ENCODE peak calls at places on chromosomes 5 and 9, in seven cellular contexts. X is testis, H is transverse colon, M is heart left ventricle, A is right lobe of liver, I is breast epithelium, L is ovary. G is an unnamed sample.

GRCh38 chr5:133565993-133566392 is 46.3 kb downstream of the FSTL4 start:
- DNase-seq in X (peak; percentile 62), H (no peak), M (no peak), A (no peak), I (no peak), L (no peak), G (peak; percentile 38)

GRCh38 chr5:16935271-16936149 is 578 bp downstream of the MYO10 start:
- DNase-seq in X (peak; percentile 46), H (peak; percentile 49), M (no peak), A (peak; percentile 59), I (peak; percentile 63), L (peak; percentile 55), G (no peak)

GRCh38 chr5:62489471-62489870 is 76.9 kb downstream of the IPO11 start:
- DNase-seq in X (no peak), H (no peak), M (no peak), A (no peak), I (no peak), L (no peak), G (no peak)

GRCh38 chr5:113233606-113234005 is 201.2 kb downstream of the TSSK1B start:
- DNase-seq in X (no peak), H (no peak), M (no peak), A (no peak), I (no peak), L (no peak), G (no peak)

GRCh38 chr5:32711693-32712462 is 757 bp downstream of the NPR3 start:
- DNase-seq in X (peak; percentile 42), H (no peak), M (no peak), A (no peak), I (no peak), L (no peak), G (peak; percentile 57)

GRCh38 chr9:14197459-14197858 is 116.5 kb downstream of the NFIB start:
- DNase-seq in X (no peak), H (no peak), M (no peak), A (no peak), I (no peak), L (no peak), G (no peak)

GRCh38 chr9:137777761-137778160 is 99.8 kb upstream of the CACNA1B start:
- DNase-seq in X (no peak), H (no peak), M (no peak), A (no peak), I (no peak), L (no peak), G (no peak)

GRCh38 chr5:132670218-132670617 is 3.6 kb upstream of the IL4 start:
- DNase-seq in X (no peak), H (no peak), M (no peak), A (no peak), I (no peak), L (no peak), G (no peak)

GRCh38 chr9:93902780-93903655 is 52.1 kb downstream of the BARX1 start:
- DNase-seq in X (no peak), H (peak; percentile 3), M (no peak), A (peak; percentile 37), I (peak; percentile 36), L (peak; percentile 13), G (no peak)

GRCh38 chr5:105413406-105413990 is 1850.9 kb upstream of the NUDT12 start:
- DNase-seq in X (no peak), H (no peak), M (no peak), A (no peak), I (no peak), L (no peak), G (no peak)

GRCh38 chr9:72454871-72455471 is 66.4 kb upstream of the TMC1 start:
- DNase-seq in X (peak; percentile 68), H (no peak), M (no peak), A (no peak), I (no peak), L (no peak), G (no peak)

GRCh38 chr5:16700081-16700480 is 83.3 kb upstream of the RETREG1 start:
- DNase-seq in X (no peak), H (no peak), M (no peak), A (no peak), I (no peak), L (no peak), G (no peak)

GRCh38 chr5:143554194-143554717 is 150.8 kb upstream of the NR3C1 start:
- DNase-seq in X (no peak), H (no peak), M (no peak), A (no peak), I (no peak), L (no peak), G (no peak)

GRCh38 chr5:9358961-9359686 is 186.8 kb downstream of the SEMA5A start:
- DNase-seq in X (no peak), H (no peak), M (no peak), A (no peak), I (no peak), L (no peak), G (no peak)

GRCh38 chr5:59786271-59786805 is 107.2 kb downstream of the PDE4D start:
- DNase-seq in X (no peak), H (no peak), M (no peak), A (no peak), I (no peak), L (no peak), G (no peak)

GRCh38 chr5:157245477-157245876 is 20.4 kb upstream of the CYFIP2 start:
- DNase-seq in X (no peak), H (no peak), M (no peak), A (no peak), I (no peak), L (no peak), G (peak; percentile 54)

GRCh38 chr5:115586525-115587146 is 15.6 kb downstream of the TICAM2 start:
- DNase-seq in X (no peak), H (no peak), M (no peak), A (no peak), I (no peak), L (no peak), G (peak; percentile 52)

GRCh38 chr9:36772449-36773370 is 200.0 kb downstream of the MELK start:
- DNase-seq in X (no peak), H (no peak), M (no peak), A (no peak), I (no peak), L (no peak), G (no peak)

GRCh38 chr9:131781069-131781468 is 41.2 kb upstream of the RAPGEF1 start:
- DNase-seq in X (no peak), H (no peak), M (no peak), A (no peak), I (no peak), L (no peak), G (no peak)

GRCh38 chr9:98992885-98993569 is 49.3 kb downstream of the COL15A1 start:
- DNase-seq in X (peak; percentile 2), H (no peak), M (no peak), A (no peak), I (no peak), L (no peak), G (no peak)

GRCh38 chr9:116635908-116636307 is 51.2 kb upstream of the TRIM32 start:
- DNase-seq in X (no peak), H (no peak), M (no peak), A (no peak), I (no peak), L (no peak), G (no peak)

GRCh38 chr9:18122156-18122555 is 351.8 kb upstream of the ADAMTSL1 start:
- DNase-seq in X (no peak), H (no peak), M (no peak), A (no peak), I (no peak), L (no peak), G (no peak)

GRCh38 chr5:31824886-31825774 is 186.2 kb downstream of the PDZD2 start:
- DNase-seq in X (peak; percentile 73), H (peak; percentile 21), M (no peak), A (no peak), I (no peak), L (peak; percentile 72), G (peak; percentile 54)

GRCh38 chr5:54289769-54290168 is 20.6 kb downstream of the ARL15 start:
- DNase-seq in X (no peak), H (no peak), M (no peak), A (no peak), I (no peak), L (no peak), G (no peak)

GRCh38 chr5:103218164-103218563 is 40.4 kb upstream of the MACIR start:
- DNase-seq in X (no peak), H (no peak), M (no peak), A (no peak), I (no peak), L (no peak), G (no peak)

GRCh38 chr5:170642066-170642735 is 138.4 kb downstream of the KCNIP1 start:
- DNase-seq in X (no peak), H (no peak), M (no peak), A (no peak), I (no peak), L (no peak), G (no peak)

GRCh38 chr5:79186455-79186854 is 49.5 kb upstream of the JMY start:
- DNase-seq in X (no peak), H (no peak), M (no peak), A (no peak), I (no peak), L (no peak), G (no peak)

GRCh38 chr5:177508837-177509236 is 789 bp downstream of the DOK3 start:
- DNase-seq in X (no peak), H (no peak), M (no peak), A (peak; percentile 59), I (no peak), L (no peak), G (peak; percentile 72)
- TF ChIP-seq POLR2A in X (no peak), H (no peak), M (no peak), A (no peak), I (no peak), L (no peak), G (peak; percentile 20)

GRCh38 chr9:83979812-83980394 is at the start of gene HNRNPK:
- DNase-seq in X (peak; percentile 99), H (peak; percentile 100), M (peak; percentile 100), A (peak; percentile 100), I (peak; percentile 100), L (peak; percentile 99), G (peak; percentile 100)
- TF ChIP-seq POLR2A in X (peak; percentile 13), H (no peak), M (no peak), A (no peak), I (no peak), L (peak; percentile 4), G (no peak)

DNA sequence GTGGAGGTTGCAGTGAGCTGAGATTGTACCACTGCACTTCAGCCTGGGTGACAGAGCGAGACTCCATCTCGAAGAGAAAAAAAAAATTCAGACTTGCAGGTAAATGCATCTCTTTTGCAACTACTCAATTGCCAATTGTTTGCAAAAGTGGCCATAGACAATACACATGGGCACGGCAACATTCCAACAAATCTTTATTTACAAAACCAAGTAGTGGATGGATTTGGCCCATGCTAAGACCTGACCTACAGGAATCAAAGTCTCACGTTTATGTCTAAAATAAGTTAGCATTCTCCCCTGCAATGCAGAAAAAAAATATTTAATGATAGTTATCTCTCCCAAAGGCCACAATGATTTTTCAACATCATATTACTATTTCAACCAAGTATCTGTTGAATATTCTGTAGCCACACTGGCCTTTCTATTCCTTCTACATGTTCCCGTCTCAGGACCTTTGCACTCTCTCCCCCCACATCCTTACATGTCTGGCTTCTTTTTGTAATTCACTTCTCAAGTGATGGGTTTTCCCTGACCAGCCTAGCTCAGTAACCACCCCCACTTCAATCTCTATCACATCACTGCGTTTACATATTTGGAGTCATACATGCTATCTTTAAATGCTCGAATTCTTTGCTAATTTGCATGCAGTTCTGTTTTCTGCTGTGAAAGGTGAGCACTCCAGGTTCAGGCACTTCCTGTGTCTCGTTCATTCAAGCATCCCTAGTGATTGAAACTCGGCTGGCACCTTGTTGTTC is 54.2 kb downstream of the FNBP1 start:
- DNase-seq in X (no peak), H (peak; percentile 50), M (no peak), A (no peak), I (no peak), L (no peak), G (no peak)
- TF ChIP-seq POLR2A in X (no peak), H (no peak), M (no peak), A (no peak), I (no peak), L (no peak), G (no peak)

GRCh38 chr5:146203011-146203871 is at the start of gene RBM27:
- DNase-seq in X (peak; percentile 98), H (peak; percentile 97), M (peak; percentile 97), A (peak; percentile 97), I (peak; percentile 96), L (peak; percentile 97), G (peak; percentile 99)
- TF ChIP-seq POLR2A in X (no peak), H (peak; percentile 78), M (peak; percentile 52), A (peak; percentile 78), I (peak; percentile 46), L (peak; percentile 58), G (peak; percentile 83)

G was measured in erythroblast.